ENCODE peak calls at places on chromosomes 1 and 21, in six cellular contexts. Z is right lobe of liver, Q is PC-3, S is spleen, J is MM.1S, K is heart left ventricle. B is an unnamed sample. For H3K4me1, the result is how much of the 10 kb centered on the place peaks cover.

GRCh38 chr1:225477296-225477911 is 49.6 kb upstream of the LBR start:
- DNase-seq in K (no peak), J (no peak), S (no peak), Z (no peak), Q (no peak), B (no peak)

GRCh38 chr1:53339736-53340385 is 12.0 kb upstream of the LRP8 start:
- DNase-seq in K (no peak), J (no peak), S (peak), Q (no peak), Z (peak), B (no peak)

GRCh38 chr1:53893999-53894636 is at the start of gene DIO1:
- DNase-seq in Z (peak), Q (no peak), J (no peak), S (no peak), K (no peak), B (no peak)

GRCh38 chr1:192862271-192862670 is 53.4 kb downstream of the RGS2 start:
- DNase-seq in Q (peak), S (no peak), J (no peak), K (no peak), Z (no peak), B (no peak)

GRCh38 chr1:102118150-102118549 is 121.4 kb upstream of the OLFM3 start:
- DNase-seq in S (no peak), Q (no peak), Z (no peak), K (no peak), J (no peak), B (no peak)

GRCh38 chr1:218967836-218968235 is 205.8 kb upstream of the LYPLAL1 start:
- DNase-seq in J (no peak), K (no peak), S (no peak), Z (no peak), Q (peak), B (no peak)

GRCh38 chr21:19507682-19508260 is 1104.2 kb upstream of the TMPRSS15 start:
- DNase-seq in J (peak), S (no peak), Z (no peak), K (no peak), Q (peak), B (no peak)

GRCh38 chr21:39022901-39023693 is 160.2 kb downstream of the PSMG1 start:
- DNase-seq in K (peak), J (no peak), Z (peak), Q (no peak), S (peak), B (no peak)

GRCh38 chr1:59079434-59080135 is 217.3 kb upstream of the FGGY start:
- DNase-seq in K (no peak), Z (no peak), J (no peak), Q (no peak), S (no peak), B (no peak)

GRCh38 chr1:22870201-22870871 is 102.3 kb downstream of the LACTBL1 start:
- DNase-seq in K (peak), J (no peak), S (no peak), Q (peak), Z (no peak), B (no peak)

GRCh38 chr1:213776974-213777373 is 210.8 kb upstream of the PROX1 start:
- DNase-seq in Q (no peak), S (no peak), Z (no peak), J (no peak), K (no peak), B (no peak)

GRCh38 chr1:168589136-168589535 is 12.7 kb downstream of the XCL1 start:
- DNase-seq in S (no peak), Z (no peak), J (no peak), Q (no peak), K (no peak), B (no peak)

GRCh38 chr1:245336149-245336983 is 181.6 kb downstream of the KIF26B start:
- DNase-seq in J (no peak), Q (no peak), S (no peak), K (no peak), Z (no peak), B (no peak)

GRCh38 chr21:25791321-25791720 is 56.5 kb downstream of the GABPA start:
- DNase-seq in S (no peak), Q (peak), Z (no peak), J (no peak), K (no peak), B (no peak)

GRCh38 chr1:1959840-1960479 is 40.9 kb upstream of the TMEM52 start:
- DNase-seq in Q (peak), K (peak), S (peak), Z (peak), J (peak), B (peak)

GRCh38 chr1:39282537-39283216 is 78.2 kb downstream of the MACF1 start:
- DNase-seq in Z (no peak), K (no peak), S (no peak), J (no peak), Q (no peak), B (no peak)

GRCh38 chr21:46161180-46161799 is 5.9 kb upstream of the FTCD start:
- DNase-seq in J (no peak), Z (no peak), S (peak), Q (no peak), K (no peak), B (peak)

GRCh38 chr1:93779540-93780121 is 98.0 kb upstream of the BCAR3 start:
- DNase-seq in Q (peak), S (no peak), K (no peak), Z (no peak), J (no peak), B (peak)

GRCh38 chr1:188769936-188770335 is 1707.7 kb downstream of the BRINP3 start:
- DNase-seq in K (no peak), Q (peak), Z (no peak), J (no peak), S (no peak), B (no peak)

GRCh38 chr1:31032266-31032665 is 33.3 kb downstream of the PUM1 start:
- DNase-seq in Q (no peak), S (no peak), Z (no peak), K (no peak), J (no peak), B (no peak)

GRCh38 chr1:31027693-31028526 is 37.6 kb downstream of the PUM1 start:
- DNase-seq in K (no peak), Q (no peak), J (no peak), S (no peak), Z (no peak), B (no peak)

GRCh38 chr1:31031330-31032143 is 34.0 kb downstream of the PUM1 start:
- DNase-seq in Z (no peak), J (no peak), K (no peak), Q (no peak), S (no peak), B (no peak)

GRCh38 chr1:31033573-31033972 is 31.9 kb downstream of the PUM1 start:
- DNase-seq in S (no peak), J (no peak), Z (no peak), K (no peak), Q (no peak), B (no peak)

GRCh38 chr1:31029031-31029430 is 36.5 kb downstream of the PUM1 start:
- DNase-seq in S (no peak), Q (no peak), Z (no peak), J (no peak), K (no peak), B (no peak)
- H3K27ac ChIP-seq in S (no peak), Q (no peak), Z (no peak), J (no peak), K (no peak), B (no peak)

DNA sequence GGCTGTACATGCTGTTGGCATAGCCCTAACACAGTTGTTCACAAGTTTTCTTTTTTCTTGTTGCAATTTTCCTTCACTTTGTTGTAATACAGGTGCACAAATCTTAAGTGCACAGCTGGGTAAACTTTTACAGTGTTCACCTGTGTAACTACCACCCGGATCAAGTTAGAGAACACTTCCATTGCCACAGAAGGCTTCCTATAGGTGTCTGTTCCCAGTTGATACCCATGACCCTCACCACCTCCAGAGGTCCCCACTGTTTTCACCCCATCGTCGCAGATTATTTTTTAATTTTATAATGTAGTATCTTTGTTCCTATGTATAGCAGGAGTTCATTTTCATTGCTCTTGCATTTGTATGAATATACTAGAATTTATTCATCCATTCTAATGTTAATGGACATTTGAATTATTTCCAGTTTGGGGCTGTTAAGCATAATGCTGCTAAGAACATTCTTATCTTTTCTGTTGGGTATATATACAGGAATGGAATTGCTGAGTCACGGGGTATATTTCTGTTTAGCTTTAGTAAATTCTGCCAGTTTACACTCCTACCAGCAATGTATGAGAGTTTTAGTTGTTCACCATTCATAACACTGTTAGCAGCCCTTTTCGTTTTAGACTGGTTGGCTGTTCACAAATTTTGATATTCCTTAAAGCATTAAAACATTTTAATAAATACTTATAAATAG is 16.4 kb downstream of the SPRTN start:
- DNase-seq in J (no peak), Q (no peak), Z (no peak), S (no peak), K (no peak), B (no peak)
- H3K4me1 ChIP-seq in J (under half), Q (under half), Z (under half), S (under half), K (under half), B (under half)

DNA sequence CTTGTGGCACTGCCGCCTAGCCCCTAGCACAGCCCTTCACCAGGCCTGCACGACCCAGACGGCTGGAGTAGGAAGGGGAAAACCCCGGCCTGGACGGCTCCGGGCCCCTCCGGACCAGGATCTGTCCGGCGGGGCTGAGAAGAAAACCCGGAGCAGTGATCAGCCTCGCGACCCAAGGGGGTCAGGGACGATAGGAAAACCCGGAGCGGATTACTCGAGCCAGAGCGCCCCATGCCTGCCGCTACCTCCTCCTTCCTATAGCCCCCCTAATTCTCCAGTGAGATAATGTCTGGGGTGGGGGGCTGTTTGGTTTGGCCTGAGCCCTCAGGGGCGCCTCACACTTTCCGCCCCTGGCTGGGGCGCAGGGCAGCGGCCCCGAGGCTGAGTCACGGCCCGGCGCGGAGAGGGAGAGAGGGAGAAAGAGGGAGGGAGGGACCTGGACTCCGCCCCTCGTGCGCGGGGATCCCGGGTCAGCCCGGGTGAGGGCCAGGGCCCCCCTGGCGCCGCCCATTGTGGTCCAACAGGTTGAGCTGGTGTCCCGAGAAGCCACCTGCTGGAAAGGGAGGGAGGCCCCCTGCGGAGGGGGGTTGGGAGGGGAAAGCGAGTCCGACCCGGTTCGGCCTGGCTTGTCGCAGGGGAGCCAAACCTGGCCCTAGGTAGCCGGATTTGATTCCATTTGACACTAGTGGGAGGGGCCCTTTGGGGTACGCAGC is 1.7 kb upstream of the ZBTB7B start:
- DNase-seq in S (peak), K (peak), Z (peak), Q (peak), J (peak), B (peak)
- TF ChIP-seq CTCF in S (no peak), K (peak), Z (no peak), Q (no peak), J (no peak), B (no peak)

GRCh38 chr1:45623972-45624371 is at the start of gene CCDC17:
- DNase-seq in Q (no peak), Z (no peak), S (no peak), J (no peak), K (no peak), B (no peak)
- H3K27ac ChIP-seq in Q (no peak), Z (no peak), S (no peak), J (no peak), K (no peak), B (no peak)

GRCh38 chr1:246577720-246578106 is 11.5 kb downstream of the CNST start:
- DNase-seq in K (no peak), Z (no peak), J (peak), S (no peak), Q (no peak), B (no peak)
- H3K4me1 ChIP-seq in K (under half), Z (under half), J (under half), S (under half), Q (under half), B (under half)